ENCODE peak calls at places on chromosomes 1 and 21, in nine cellular contexts. G is H1, J is breast epithelium, L is HCT116, M is aorta, Z is NT2/D1, E is tibial nerve, H is colonic mucosa, B is adipocyte. Y is an unnamed sample.

GRCh38 chr1:25064465-25065238 is 134.6 kb upstream of the RUNX3 start:
- DNase-seq in M (peak; percentile 14), Z (no peak), J (no peak), H (no peak), L (no peak), G (no peak), E (no peak), B (no peak), Y (peak; percentile 4)

GRCh38 chr1:8097077-8097799 is 71.1 kb upstream of the ERRFI1 start:
- DNase-seq in B (peak; percentile 78), H (peak; percentile 45), M (no peak), L (peak; percentile 98), E (no peak), Z (no peak), G (no peak), J (no peak), Y (peak; percentile 72)

GRCh38 chr1:110686188-110686587 is 11.4 kb upstream of the KCNA3 start:
- DNase-seq in G (no peak), E (no peak), J (no peak), Z (no peak), M (no peak), H (no peak), B (no peak), L (no peak), Y (no peak)

GRCh38 chr1:111605553-111605952 is 14.0 kb upstream of the RAP1A start:
- DNase-seq in M (peak; percentile 74), E (peak; percentile 69), B (peak; percentile 63), G (no peak), L (no peak), Z (no peak), J (no peak), H (no peak), Y (no peak)

GRCh38 chr1:92797297-92797696 is 12.4 kb upstream of the EVI5 start:
- DNase-seq in Z (no peak), E (no peak), L (no peak), B (no peak), M (no peak), G (no peak), H (no peak), J (no peak), Y (no peak)

GRCh38 chr1:93604411-93604810 is 77.2 kb downstream of the BCAR3 start:
- DNase-seq in H (no peak), Z (no peak), G (no peak), M (no peak), E (no peak), B (no peak), L (no peak), J (no peak), Y (no peak)

GRCh38 chr1:201450721-201451291 is 18.2 kb downstream of the PHLDA3 start:
- DNase-seq in M (peak; percentile 89), B (peak; percentile 89), H (no peak), J (peak; percentile 70), E (no peak), Z (no peak), L (no peak), G (no peak), Y (no peak)

GRCh38 chr1:224392411-224393249 is 36.0 kb downstream of the CNIH4 start:
- DNase-seq in B (no peak), M (no peak), E (no peak), H (no peak), L (no peak), J (no peak), Z (no peak), G (no peak), Y (no peak)

GRCh38 chr21:31186916-31187315 is 148.6 kb upstream of the KRTAP19-8 start:
- DNase-seq in H (no peak), L (no peak), J (no peak), B (no peak), G (no peak), E (no peak), M (no peak), Z (no peak), Y (no peak)

GRCh38 chr1:236029428-236029940 is 35.4 kb downstream of the NID1 start:
- DNase-seq in H (no peak), G (no peak), L (no peak), Z (no peak), M (no peak), E (no peak), J (no peak), B (no peak), Y (no peak)

GRCh38 chr21:42496120-42496838 is at the start of gene RSPH1:
- DNase-seq in E (peak; percentile 99), J (peak; percentile 100), Z (peak; percentile 100), M (peak; percentile 100), G (peak; percentile 99), B (peak; percentile 99), H (peak; percentile 100), L (peak; percentile 95), Y (peak; percentile 98)

GRCh38 chr1:156337052-156337887 is 822 bp downstream of the CCT3 start:
- DNase-seq in H (peak; percentile 21), Z (no peak), G (no peak), L (no peak), E (no peak), B (peak; percentile 32), J (no peak), M (no peak), Y (no peak)

GRCh38 chr1:58765016-58765415 is 18.8 kb downstream of the JUN start:
- DNase-seq in Z (no peak), B (no peak), J (no peak), H (no peak), M (no peak), G (no peak), E (no peak), L (no peak), Y (no peak)

DNA sequence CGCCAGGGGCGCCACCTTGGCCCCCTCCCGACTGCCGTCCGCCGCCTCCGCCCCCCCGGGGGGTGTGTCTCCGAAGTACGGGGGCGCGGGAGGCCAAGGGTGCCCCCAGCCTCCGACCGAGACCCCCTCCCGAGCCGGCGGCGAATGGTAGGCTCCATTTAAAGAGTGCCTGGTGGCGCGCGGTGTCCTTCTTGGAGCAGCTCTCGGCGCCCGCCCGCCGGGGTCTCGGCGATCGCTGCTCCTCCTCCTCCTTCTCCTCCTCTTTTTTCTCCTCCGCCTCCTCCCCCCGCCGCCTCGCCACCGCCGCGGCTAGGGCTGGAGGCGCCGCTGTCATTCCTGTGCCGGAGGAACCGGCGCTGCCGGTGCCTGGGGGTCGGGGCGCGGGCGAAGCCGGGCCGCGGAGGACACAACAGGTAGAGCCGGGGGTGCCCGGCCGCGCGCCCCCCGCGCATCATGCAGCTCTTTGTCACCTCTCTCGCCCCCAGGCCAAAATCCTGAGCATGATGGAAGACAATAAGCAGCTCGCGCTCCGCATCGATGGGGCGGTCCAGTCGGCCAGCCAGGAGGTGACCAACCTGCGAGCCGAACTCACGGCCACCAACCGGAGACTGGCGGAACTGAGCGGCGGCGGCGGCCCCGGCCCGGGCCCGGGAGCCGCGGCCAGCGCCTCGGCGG is at the start of gene KAZN:
- DNase-seq in Z (no peak), M (peak; percentile 76), H (peak; percentile 18), L (no peak), G (peak; percentile 83), B (peak; percentile 11), J (peak; percentile 27), E (no peak), Y (no peak)
- H3K4me3 ChIP-seq in Z (peak within 1 kb of the TSS; percentile 71), M (no peak within 1 kb of the TSS), H (peak within 1 kb of the TSS; percentile 30), L (no peak within 1 kb of the TSS), G (peak within 1 kb of the TSS; percentile 71), B (peak within 1 kb of the TSS; percentile 87), J (peak within 1 kb of the TSS; percentile 66), E (peak within 1 kb of the TSS; percentile 55), Y (peak within 1 kb of the TSS; percentile 32)

DNA sequence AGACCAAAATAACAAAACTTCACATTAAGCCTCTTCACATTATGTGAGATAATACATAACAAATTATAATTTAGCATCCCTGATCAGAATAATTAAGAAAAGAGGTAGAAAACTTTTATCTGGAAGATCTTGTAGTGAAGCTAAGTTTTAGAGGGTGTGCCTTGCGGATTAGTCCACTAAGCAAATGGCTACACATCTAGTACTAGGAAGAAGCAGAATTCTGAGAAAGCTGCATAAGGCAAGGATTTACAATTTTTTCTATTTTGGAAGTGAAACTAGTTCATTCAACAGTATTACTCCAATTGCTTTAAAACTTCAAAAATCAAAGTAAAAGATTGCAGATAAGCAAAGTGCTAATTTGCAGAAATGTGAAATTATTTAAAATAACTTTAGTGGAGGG is 3.5 kb downstream of the YOD1 start:
- DNase-seq in G (no peak), B (no peak), M (no peak), Z (no peak), J (no peak), L (no peak), E (no peak), H (no peak), Y (no peak)
- H3K4me1 ChIP-seq in G (peaks cover 8% of the 10 kb centered on the region), B (peaks cover 48% of the 10 kb centered on the region), M (no peaks in the 10 kb centered on the region), Z (peaks cover 2% of the 10 kb centered on the region), J (no peaks in the 10 kb centered on the region), L (peaks cover 11% of the 10 kb centered on the region), E (peaks cover 12% of the 10 kb centered on the region), H (peaks cover 21% of the 10 kb centered on the region), Y (peaks cover 38% of the 10 kb centered on the region)

DNA sequence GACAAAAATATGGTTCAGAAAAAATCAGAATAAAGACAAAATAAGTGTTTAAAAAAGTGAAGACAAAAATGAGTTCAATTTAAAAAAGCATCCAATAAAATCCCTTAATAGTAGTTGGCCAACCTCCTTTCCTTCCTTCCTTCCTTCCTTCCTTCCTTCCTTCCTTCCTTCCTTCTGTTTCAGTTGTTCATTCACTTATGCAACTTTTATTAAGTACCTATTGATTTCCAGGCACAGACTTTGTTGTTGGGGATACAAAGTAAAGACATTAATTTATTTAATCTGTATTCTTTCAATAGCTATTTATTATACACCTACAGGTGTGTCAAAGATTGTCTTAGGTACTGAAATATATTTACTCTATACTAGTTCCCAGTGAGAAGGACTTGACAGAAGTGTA is 2.4 kb upstream of the LIPI start:
- DNase-seq in J (no peak), B (no peak), G (no peak), E (no peak), H (no peak), M (no peak), Z (no peak), L (no peak), Y (no peak)
- H3K4me3 ChIP-seq in J (no peak overlapping the region), B (no peak overlapping the region), G (no peak overlapping the region), E (no peak overlapping the region), H (no peak overlapping the region), M (no peak overlapping the region), Z (no peak overlapping the region), L (no peak overlapping the region), Y (no peak overlapping the region)

GRCh38 chr1:3501437-3501836 is 47.0 kb downstream of the ARHGEF16 start:
- DNase-seq in M (no peak), J (no peak), L (no peak), B (no peak), H (no peak), E (no peak), G (no peak), Z (no peak), Y (no peak)

GRCh38 chr1:3498986-3499385 is 44.5 kb downstream of the ARHGEF16 start:
- DNase-seq in M (no peak), H (no peak), L (no peak), B (no peak), Z (no peak), E (no peak), G (no peak), J (no peak), Y (no peak)

GRCh38 chr1:3500265-3500835 is 45.9 kb downstream of the ARHGEF16 start:
- DNase-seq in G (no peak), E (no peak), H (no peak), M (no peak), Z (no peak), L (no peak), J (no peak), B (no peak), Y (no peak)

GRCh38 chr1:3498246-3498930 is 43.9 kb downstream of the ARHGEF16 start:
- DNase-seq in Z (no peak), M (no peak), L (no peak), G (no peak), B (no peak), J (no peak), H (no peak), E (no peak), Y (no peak)

GRCh38 chr1:3499611-3500010 is 45.1 kb downstream of the ARHGEF16 start:
- DNase-seq in E (no peak), Z (no peak), L (no peak), G (no peak), M (no peak), J (no peak), H (no peak), B (no peak), Y (no peak)
- H3K4me1 ChIP-seq in E (no peaks in the 10 kb centered on the region), Z (no peaks in the 10 kb centered on the region), L (peaks cover 6% of the 10 kb centered on the region), G (peaks cover 4% of the 10 kb centered on the region), M (no peaks in the 10 kb centered on the region), J (no peaks in the 10 kb centered on the region), H (no peaks in the 10 kb centered on the region), B (peaks cover 7% of the 10 kb centered on the region), Y (peaks cover 9% of the 10 kb centered on the region)